ENCODE peak calls at places on chromosomes 3 and 15, in seven cellular contexts. Q, W, B, U, T, Y and Z are unnamed samples.

GRCh38 chr3:64451283-64452012 is 226.2 kb upstream of the PRICKLE2 start:
- DNase-seq in Q (no peak), W (no peak), B (no peak), U (no peak), T (no peak), Y (no peak), Z (no peak)

GRCh38 chr15:50058231-50058630 is 60.8 kb downstream of the ATP8B4 start:
- DNase-seq in Q (no peak), W (no peak), B (no peak), U (peak), T (no peak), Y (no peak), Z (no peak)

GRCh38 chr3:8646313-8646938 is 1.8 kb upstream of the SSUH2 start:
- DNase-seq in Q (no peak), W (no peak), B (no peak), U (no peak), T (no peak), Y (no peak), Z (no peak)

GRCh38 chr3:9198805-9199386 is 50.5 kb downstream of the SRGAP3 start:
- DNase-seq in Q (peak), W (no peak), B (no peak), U (no peak), T (no peak), Y (no peak), Z (no peak)

GRCh38 chr15:59997070-59997701 is 6.9 kb upstream of the FOXB1 start:
- DNase-seq in Q (peak), W (no peak), B (peak), U (no peak), T (no peak), Y (no peak), Z (no peak)

GRCh38 chr3:36305929-36306520 is 74.3 kb upstream of the STAC start:
- DNase-seq in Q (no peak), W (no peak), B (no peak), U (no peak), T (no peak), Y (no peak), Z (peak)

GRCh38 chr3:122415104-122415744 is 638 bp downstream of the WDR5B start:
- DNase-seq in Q (peak), W (no peak), B (peak), U (peak), T (no peak), Y (no peak), Z (peak)

GRCh38 chr15:32701863-32702262 is 15.9 kb upstream of the GREM1 start:
- DNase-seq in Q (no peak), W (no peak), B (no peak), U (peak), T (no peak), Y (no peak), Z (no peak)

GRCh38 chr15:94671845-94672524 is 440.6 kb downstream of the MCTP2 start:
- DNase-seq in Q (no peak), W (peak), B (no peak), U (peak), T (no peak), Y (no peak), Z (peak)

GRCh38 chr3:124676236-124676635 is 54.0 kb upstream of the UMPS start:
- DNase-seq in Q (no peak), W (no peak), B (no peak), U (peak), T (no peak), Y (no peak), Z (peak)

GRCh38 chr3:71784914-71785593 is at the start of gene PROK2:
- DNase-seq in Q (peak), W (peak), B (no peak), U (no peak), T (no peak), Y (no peak), Z (no peak)

GRCh38 chr15:33402640-33403039 is 91.9 kb downstream of the RYR3 start:
- DNase-seq in Q (no peak), W (no peak), B (no peak), U (no peak), T (no peak), Y (no peak), Z (no peak)

GRCh38 chr3:16697437-16698258 is 92.4 kb upstream of the DAZL start:
- DNase-seq in Q (peak), W (no peak), B (no peak), U (peak), T (no peak), Y (no peak), Z (no peak)

GRCh38 chr3:177968891-177969290 is 567.3 kb upstream of the KCNMB2 start:
- DNase-seq in Q (no peak), W (no peak), B (no peak), U (no peak), T (no peak), Y (no peak), Z (no peak)

GRCh38 chr15:66411190-66411589 is 24.5 kb downstream of the MAP2K1 start:
- DNase-seq in Q (no peak), W (no peak), B (peak), U (no peak), T (no peak), Y (no peak), Z (no peak)

GRCh38 chr15:92880796-92881569 is 19.1 kb upstream of the CHD2 start:
- DNase-seq in Q (no peak), W (no peak), B (peak), U (peak), T (no peak), Y (no peak), Z (no peak)

GRCh38 chr3:142056656-142057330 is 92.6 kb downstream of the TFDP2 start:
- DNase-seq in Q (no peak), W (no peak), B (no peak), U (no peak), T (no peak), Y (no peak), Z (no peak)

GRCh38 chr15:68431792-68432401 is at the start of gene ITGA11:
- DNase-seq in Q (peak), W (peak), B (no peak), U (peak), T (no peak), Y (peak), Z (peak)

GRCh38 chr15:75431250-75431649 is 20.2 kb downstream of the SIN3A start:
- DNase-seq in Q (no peak), W (no peak), B (no peak), U (no peak), T (no peak), Y (no peak), Z (peak)

GRCh38 chr3:36678216-36679013 is 85.9 kb downstream of the DCLK3 start:
- DNase-seq in Q (no peak), W (no peak), B (no peak), U (no peak), T (no peak), Y (no peak), Z (peak)

GRCh38 chr3:77051927-77052542 is 12.1 kb downstream of the ROBO2 start:
- DNase-seq in Q (no peak), W (no peak), B (no peak), U (no peak), T (no peak), Y (no peak), Z (no peak)

GRCh38 chr3:186810597-186810996 is 4.3 kb upstream of the RFC4 start:
- DNase-seq in Q (no peak), W (no peak), B (no peak), U (no peak), T (no peak), Y (no peak), Z (no peak)

GRCh38 chr15:58224068-58224467 is 85.9 kb downstream of the AQP9 start:
- DNase-seq in Q (no peak), W (no peak), B (no peak), U (no peak), T (no peak), Y (no peak), Z (no peak)

GRCh38 chr15:80978685-80979084 is 10.9 kb downstream of the MESD start:
- DNase-seq in Q (no peak), W (no peak), B (no peak), U (peak), T (no peak), Y (no peak), Z (no peak)

GRCh38 chr15:81311834-81312459 is 12.0 kb downstream of the STARD5 start:
- DNase-seq in Q (no peak), W (no peak), B (no peak), U (no peak), T (no peak), Y (no peak), Z (no peak)

GRCh38 chr15:63519041-63519440 is 14.6 kb downstream of the USP3 start:
- DNase-seq in Q (no peak), W (no peak), B (no peak), U (no peak), T (no peak), Y (no peak), Z (no peak)

GRCh38 chr15:63519548-63520178 is 15.3 kb downstream of the USP3 start:
- DNase-seq in Q (no peak), W (peak), B (no peak), U (no peak), T (no peak), Y (no peak), Z (no peak)

GRCh38 chr15:63514533-63514943 is 10.1 kb downstream of the USP3 start:
- DNase-seq in Q (no peak), W (no peak), B (no peak), U (peak), T (no peak), Y (no peak), Z (no peak)

GRCh38 chr15:63517202-63517601 is 12.8 kb downstream of the USP3 start:
- DNase-seq in Q (no peak), W (no peak), B (no peak), U (no peak), T (no peak), Y (no peak), Z (no peak)

DNA sequence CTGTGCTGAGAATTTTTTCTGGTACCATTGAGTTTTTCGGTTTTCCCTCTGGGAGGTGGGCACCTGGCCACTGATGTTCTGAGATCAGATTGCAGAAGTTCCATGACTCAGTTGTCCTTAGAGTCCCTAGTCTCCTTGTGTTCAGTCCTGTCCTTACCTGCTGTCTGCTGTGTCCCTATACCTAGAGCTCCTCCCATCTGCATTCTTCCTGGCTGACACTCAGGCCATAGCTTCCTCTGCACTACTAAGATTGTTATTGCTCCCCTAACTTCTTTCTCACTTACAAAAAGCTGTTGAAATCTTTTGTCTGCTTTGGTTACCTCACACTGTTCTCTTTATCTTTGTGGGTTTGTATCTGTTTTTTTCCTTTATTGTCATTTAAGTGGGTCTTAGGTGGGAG is 13.2 kb downstream of the USP3 start:
- DNase-seq in Q (no peak), W (no peak), B (no peak), U (no peak), T (no peak), Y (no peak), Z (no peak)
- H3K4me3 ChIP-seq in Q (no peak), W (no peak), B (no peak), U (no peak), T (no peak), Y (no peak), Z (no peak)

GRCh38 chr3:193812078-193812725 is 219.2 kb downstream of the OPA1 start:
- DNase-seq in Q (no peak), W (no peak), B (no peak), U (no peak), T (no peak), Y (no peak), Z (no peak)
- H3K4me3 ChIP-seq in Q (no peak), W (no peak), B (no peak), U (no peak), T (no peak), Y (no peak), Z (no peak)

DNA sequence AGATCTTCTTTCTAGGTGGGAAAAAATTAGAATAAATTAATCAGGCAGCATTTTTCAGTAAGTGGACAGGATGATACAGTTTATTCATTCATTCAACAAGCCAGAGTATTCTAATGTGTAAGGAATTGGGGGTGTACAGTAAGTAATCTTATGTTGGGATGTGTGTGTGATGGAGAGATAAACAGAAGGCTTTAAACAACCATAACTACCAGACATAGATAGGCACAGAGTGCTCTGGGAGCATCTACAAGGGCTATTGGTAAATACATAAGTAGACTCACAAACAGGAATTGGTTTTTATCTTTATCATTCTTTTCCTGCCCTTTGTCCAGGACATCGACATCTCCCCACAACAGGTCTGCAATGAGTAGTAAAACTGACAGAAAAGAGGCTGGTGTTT is 28.9 kb upstream of the B3GNT5 start:
- DNase-seq in Q (no peak), W (no peak), B (no peak), U (no peak), T (no peak), Y (no peak), Z (no peak)
- H3K4me3 ChIP-seq in Q (no peak), W (no peak), B (no peak), U (no peak), T (no peak), Y (no peak), Z (no peak)

GRCh38 chr15:85296615-85297402 is 83.6 kb upstream of the AKAP13 start:
- DNase-seq in Q (peak), W (peak), B (peak), U (peak), T (peak), Y (peak), Z (peak)
- H3K4me3 ChIP-seq in Q (no peak), W (peak), B (no peak), U (peak), T (peak), Y (peak), Z (peak)

DNA sequence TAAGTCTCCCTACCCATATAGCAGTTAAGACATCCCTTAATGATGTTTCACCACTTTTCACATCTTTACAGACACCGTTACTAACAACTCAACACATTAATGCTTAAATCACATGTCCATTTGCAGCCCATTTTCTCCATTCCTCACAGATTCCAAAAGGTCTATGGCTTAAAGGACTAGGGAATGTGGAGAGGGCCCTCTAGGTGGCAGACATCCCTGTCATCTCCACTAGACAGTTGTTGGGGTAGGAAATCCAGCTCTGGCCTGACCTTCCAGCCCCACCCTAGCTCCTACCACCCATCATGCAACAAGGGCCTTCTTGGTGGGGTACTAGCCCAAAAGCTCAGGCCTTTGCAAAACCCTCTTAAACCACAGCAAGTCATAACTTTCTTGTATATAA is 25.2 kb downstream of the CPEB1 start:
- DNase-seq in Q (no peak), W (no peak), B (no peak), U (no peak), T (no peak), Y (no peak), Z (no peak)
- H3K4me3 ChIP-seq in Q (no peak), W (no peak), B (no peak), U (no peak), T (no peak), Y (no peak), Z (no peak)

GRCh38 chr3:32347286-32348125 is 44.1 kb upstream of the CMTM7 start:
- DNase-seq in Q (no peak), W (no peak), B (no peak), U (no peak), T (no peak), Y (peak), Z (no peak)
- H3K4me3 ChIP-seq in Q (no peak), W (no peak), B (no peak), U (no peak), T (no peak), Y (peak), Z (no peak)

DNA sequence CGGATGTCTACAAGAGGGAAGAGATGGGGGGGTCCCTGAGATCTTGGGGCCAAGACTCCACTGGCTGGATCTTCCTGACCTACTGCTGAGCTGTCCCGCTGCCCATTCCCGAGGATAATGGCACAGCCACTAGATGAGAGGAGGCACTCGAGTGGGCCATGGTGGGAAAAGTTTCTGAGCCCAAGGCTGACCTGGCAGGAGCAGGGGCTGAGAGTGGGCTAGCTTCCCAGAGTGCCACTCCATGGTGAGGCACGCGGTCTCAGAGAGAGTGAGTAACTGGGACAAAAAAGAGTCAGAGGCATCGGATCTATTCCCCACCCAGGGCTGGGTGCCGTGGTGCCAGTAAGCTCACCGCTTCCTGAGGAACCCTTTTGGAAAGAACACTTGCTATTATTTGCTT is 10.9 kb downstream of the SLC51B start:
- DNase-seq in Q (no peak), W (no peak), B (no peak), U (no peak), T (no peak), Y (no peak), Z (no peak)
- H3K4me3 ChIP-seq in Q (no peak), W (no peak), B (no peak), U (no peak), T (no peak), Y (no peak), Z (no peak)